ENCODE peak calls at places on chromosome 18, in six cellular contexts. L is brain microvascular endothelial cell; E is caudate nucleus; G is activated T-helper 9 cell treated with anti-CD3 and anti-CD28 coated beads, Interleukin-2, amount 50 U/mL, for 16 hours; D is tibial artery; Z is LNCaP clone FGC. Q is an unnamed sample.

GRCh38 chr18:22290004-22290403 is 120.6 kb downstream of the GATA6 start:
- DNase-seq in L (no peak), E (no peak), G (no peak), D (no peak), Z (no peak), Q (no peak)

GRCh38 chr18:24799176-24799575 is 338.7 kb downstream of the HRH4 start:
- DNase-seq in Z (no peak), L (no peak), G (no peak), D (no peak), E (no peak), Q (no peak)

GRCh38 chr18:57959278-57959677 is 84.7 kb upstream of the NEDD4L start:
- DNase-seq in G (no peak), L (peak), E (no peak), D (no peak), Z (no peak), Q (no peak)

GRCh38 chr18:39635966-39636365 is 2070.4 kb upstream of the CELF4 start:
- DNase-seq in L (no peak), D (no peak), G (no peak), E (no peak), Z (no peak), Q (no peak)

GRCh38 chr18:59908790-59909189 is 9.0 kb downstream of the PMAIP1 start:
- DNase-seq in L (no peak), G (no peak), D (no peak), E (no peak), Z (no peak), Q (no peak)

GRCh38 chr18:62550746-62551145 is 27.9 kb downstream of the ZCCHC2 start:
- DNase-seq in G (no peak), E (no peak), L (no peak), Z (no peak), D (no peak), Q (no peak)

GRCh38 chr18:21826196-21826595 is 85.6 kb downstream of the MIB1 start:
- DNase-seq in G (no peak), D (no peak), Z (no peak), L (no peak), E (no peak), Q (no peak)

GRCh38 chr18:37276111-37276510 is 289.5 kb downstream of the CELF4 start:
- DNase-seq in L (no peak), G (no peak), E (peak), Z (no peak), D (no peak), Q (no peak)

GRCh38 chr18:45295388-45295787 is 319.9 kb upstream of the SLC14A2 start:
- DNase-seq in G (no peak), L (no peak), E (no peak), Z (no peak), D (no peak), Q (no peak)

GRCh38 chr18:159037-159652 is 788 bp downstream of the USP14 start:
- DNase-seq in D (no peak), Z (peak), E (no peak), G (no peak), L (no peak), Q (no peak)

GRCh38 chr18:22604390-22604985 is 186.8 kb upstream of the CTAGE1 start:
- DNase-seq in E (no peak), D (peak), Z (peak), L (peak), G (no peak), Q (no peak)

Q was measured in DND-41.